ENCODE peak calls at places on chromosomes 1 and 21, in six cellular contexts. U, Z, Y, M, O and J are unnamed samples.

GRCh38 chr1:230976825-230977747 is 1.6 kb downstream of the TTC13 start:
- DNase-seq in U (no peak), Z (no peak), Y (peak; percentile 67), M (no peak), O (peak; percentile 59), J (peak; percentile 33)

GRCh38 chr1:101004666-101005065 is 20.9 kb downstream of the DPH5 start:
- DNase-seq in U (no peak), Z (no peak), Y (no peak), M (no peak), O (no peak), J (no peak)

GRCh38 chr1:151832318-151832984 is 849 bp upstream of the RORC start:
- DNase-seq in U (peak; percentile 68), Z (no peak), Y (no peak), M (no peak), O (peak; percentile 90), J (no peak)

GRCh38 chr1:41494351-41495170 is 10.1 kb upstream of the EDN2 start:
- DNase-seq in U (no peak), Z (no peak), Y (no peak), M (no peak), O (no peak), J (no peak)

GRCh38 chr1:16012590-16013219 is 5.1 kb downstream of the HSPB7 start:
- DNase-seq in U (peak; percentile 18), Z (peak; percentile 93), Y (peak; percentile 36), M (peak; percentile 93), O (peak; percentile 69), J (peak; percentile 9)

GRCh38 chr1:18932879-18933278 is 23.6 kb downstream of the IFFO2 start:
- DNase-seq in U (no peak), Z (no peak), Y (no peak), M (no peak), O (no peak), J (no peak)

GRCh38 chr1:179575497-179576314 is at the start of gene NPHS2:
- DNase-seq in U (no peak), Z (no peak), Y (no peak), M (no peak), O (no peak), J (no peak)

GRCh38 chr1:232728507-232729263 is 76.5 kb upstream of the MAP10 start:
- DNase-seq in U (no peak), Z (no peak), Y (no peak), M (no peak), O (no peak), J (no peak)

GRCh38 chr1:245067257-245067656 is 87.5 kb upstream of the KIF26B start:
- DNase-seq in U (peak; percentile 53), Z (no peak), Y (no peak), M (no peak), O (no peak), J (no peak)

GRCh38 chr1:45654540-45655280 is 30.9 kb upstream of the CCDC17 start:
- DNase-seq in U (no peak), Z (no peak), Y (no peak), M (no peak), O (no peak), J (no peak)

GRCh38 chr21:16773206-16773605 is 739.6 kb upstream of the CXADR start:
- DNase-seq in U (no peak), Z (no peak), Y (no peak), M (no peak), O (no peak), J (no peak)

GRCh38 chr1:155133799-155134281 is 1.8 kb upstream of the SLC50A1 start:
- DNase-seq in U (no peak), Z (no peak), Y (no peak), M (no peak), O (peak; percentile 62), J (no peak)

GRCh38 chr1:115246526-115246925 is 91.5 kb downstream of the NGF start:
- DNase-seq in U (no peak), Z (no peak), Y (no peak), M (no peak), O (no peak), J (no peak)

GRCh38 chr1:223308141-223308540 is 55.8 kb downstream of the SUSD4 start:
- DNase-seq in U (no peak), Z (no peak), Y (no peak), M (no peak), O (no peak), J (no peak)

GRCh38 chr1:2989976-2990375 is 31.3 kb upstream of the ACTRT2 start:
- DNase-seq in U (no peak), Z (peak; percentile 47), Y (no peak), M (peak; percentile 63), O (no peak), J (no peak)

GRCh38 chr1:87203890-87204289 is 124.8 kb upstream of the LMO4 start:
- DNase-seq in U (peak; percentile 65), Z (no peak), Y (no peak), M (no peak), O (no peak), J (no peak)

GRCh38 chr1:24416666-24417391 is 1.2 kb downstream of the NIPAL3 start:
- DNase-seq in U (peak; percentile 96), Z (no peak), Y (peak; percentile 94), M (no peak), O (peak; percentile 72), J (peak; percentile 42)

DNA sequence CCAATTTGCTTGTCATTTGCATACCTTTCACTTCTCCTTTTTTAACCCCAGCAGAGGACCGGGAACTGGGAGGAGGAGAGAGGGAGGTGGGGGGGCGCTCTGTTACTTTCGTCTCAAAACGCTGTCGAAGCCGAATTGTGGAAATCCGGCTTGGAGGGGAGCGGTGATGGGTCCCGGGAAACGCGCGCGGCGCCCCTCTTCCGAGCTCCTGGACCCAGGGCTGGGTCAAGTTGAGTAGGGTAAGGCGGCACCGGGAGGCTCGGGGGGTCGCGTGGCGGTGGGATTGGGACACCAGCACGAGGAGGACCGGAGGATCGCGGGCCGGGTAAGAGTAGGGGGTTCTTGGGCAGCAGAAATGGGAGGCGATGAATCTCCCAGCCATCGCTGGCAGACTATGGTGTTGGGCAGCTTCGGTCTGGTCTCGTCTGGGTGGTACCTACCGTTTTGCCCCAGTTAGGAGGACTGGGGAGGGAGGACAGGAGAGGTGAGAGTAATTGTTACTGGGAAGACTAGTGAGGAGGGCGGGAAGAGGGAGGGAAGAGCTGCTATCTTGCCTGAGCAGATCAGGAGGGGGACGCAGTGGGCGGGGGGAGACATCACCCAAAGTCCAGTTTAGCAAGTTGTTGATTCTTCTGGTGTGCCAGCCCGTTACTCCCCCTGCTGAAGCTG is 1.4 kb downstream of the PROX1 start:
- DNase-seq in U (no peak), Z (no peak), Y (peak; percentile 34), M (peak; percentile 77), O (no peak), J (no peak)
- H3K27ac ChIP-seq in U (no peak overlapping the region), Z (peak overlapping the region; percentile 65), Y (peak overlapping the region; percentile 75), M (no peak overlapping the region), O (peak overlapping the region; percentile 15), J (no peak overlapping the region)

DNA sequence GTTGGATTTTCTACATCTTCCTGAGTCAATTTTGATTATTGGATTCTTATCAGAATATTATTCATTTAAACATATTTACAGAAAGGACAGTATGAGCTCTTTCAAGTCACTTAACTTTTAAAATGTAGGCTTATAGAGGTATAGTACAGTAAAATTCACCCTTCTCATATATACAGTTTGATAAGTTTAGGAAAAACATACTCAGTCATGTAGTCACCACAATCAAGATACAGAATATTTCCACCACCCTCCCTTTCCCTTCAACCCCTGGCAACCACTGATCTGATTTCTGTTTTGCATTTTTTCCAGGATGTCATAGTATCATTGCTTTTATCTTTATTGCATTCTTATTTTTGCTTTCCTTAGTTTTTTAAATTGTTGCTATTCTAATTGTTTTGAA is 9.3 kb downstream of the GCSAML start:
- DNase-seq in U (no peak), Z (no peak), Y (no peak), M (no peak), O (no peak), J (no peak)
- H3K4me1 ChIP-seq in U (no peaks in the 10 kb centered on the region), Z (no peaks in the 10 kb centered on the region), Y (no peaks in the 10 kb centered on the region), M (no peaks in the 10 kb centered on the region), O (no peaks in the 10 kb centered on the region), J (no peaks in the 10 kb centered on the region)

DNA sequence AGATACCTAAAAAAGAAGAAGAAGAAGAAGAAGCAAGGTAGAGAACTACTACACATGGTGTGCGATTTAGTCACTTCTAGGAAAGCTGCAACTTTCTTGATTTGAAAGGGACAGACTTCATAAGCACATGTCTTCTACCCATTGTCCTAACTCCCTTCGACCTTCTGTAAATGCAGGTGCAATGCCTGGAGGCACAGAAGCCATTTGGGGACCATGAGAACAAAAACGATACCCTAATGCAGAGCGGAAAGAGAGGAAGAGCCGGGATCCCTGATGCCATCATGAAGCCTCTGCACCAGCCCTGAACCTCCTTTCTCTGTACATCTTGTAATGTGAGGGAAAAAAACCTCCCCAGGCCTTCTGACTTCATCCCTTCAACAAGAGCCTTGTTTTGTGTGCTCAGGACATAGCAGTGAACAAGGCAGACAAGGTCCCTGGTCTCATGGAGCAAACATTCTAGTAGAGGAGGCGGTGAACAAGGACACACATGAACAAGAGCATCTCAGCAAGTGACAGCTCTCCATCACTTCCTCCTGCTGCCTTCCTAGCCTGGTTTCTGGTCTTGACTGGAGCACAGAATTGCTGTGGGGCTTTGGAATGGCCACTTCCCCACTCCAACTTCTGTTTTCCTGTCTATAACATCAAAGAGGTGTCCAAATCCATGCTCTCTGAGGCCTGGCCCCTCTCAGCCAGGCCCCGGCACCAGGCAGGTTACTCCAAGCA is 5.5 kb upstream of the LAPTM5 start:
- DNase-seq in U (no peak), Z (no peak), Y (no peak), M (no peak), O (no peak), J (no peak)
- H3K27ac ChIP-seq in U (no peak overlapping the region), Z (peak overlapping the region; percentile 72), Y (no peak overlapping the region), M (peak overlapping the region; percentile 7), O (no peak overlapping the region), J (no peak overlapping the region)

GRCh38 chr1:38997034-38997900 is 6.2 kb downstream of the AKIRIN1 start:
- DNase-seq in U (no peak), Z (no peak), Y (peak; percentile 16), M (no peak), O (no peak), J (no peak)
- H3K4me1 ChIP-seq in U (peaks cover 8% of the 10 kb centered on the region), Z (peaks cover 34% of the 10 kb centered on the region), Y (peaks cover 19% of the 10 kb centered on the region), M (peaks cover 6% of the 10 kb centered on the region), O (peaks cover 5% of the 10 kb centered on the region), J (peaks cover 42% of the 10 kb centered on the region)

DNA sequence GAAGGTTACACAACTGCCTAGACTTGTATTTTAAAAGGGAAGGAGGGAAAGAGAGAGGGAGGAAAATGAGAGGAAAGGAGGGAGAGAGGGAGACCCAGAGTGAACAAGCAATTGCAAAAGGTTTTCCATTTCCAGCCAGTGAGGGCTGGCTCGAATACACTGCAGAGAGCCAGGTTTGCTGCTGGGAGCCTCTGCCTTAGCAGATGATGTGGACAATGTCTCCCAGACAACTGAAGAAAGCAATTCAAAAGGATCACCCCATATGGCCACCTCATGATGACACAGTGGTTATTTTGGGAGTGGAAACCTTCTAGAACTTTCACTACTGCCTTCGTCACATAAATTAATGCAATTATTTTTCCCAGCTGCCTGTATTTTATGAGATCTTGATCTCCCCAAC is 86.4 kb downstream of the BCAR3 start:
- DNase-seq in U (no peak), Z (no peak), Y (no peak), M (no peak), O (no peak), J (no peak)
- H3K27ac ChIP-seq in U (peak overlapping the region; percentile 37), Z (no peak overlapping the region), Y (no peak overlapping the region), M (no peak overlapping the region), O (no peak overlapping the region), J (no peak overlapping the region)